ENCODE peak calls at places on chromosomes 11 and 22, in ten cellular contexts. One of them, this sample, is unnamed.

GRCh38 chr11:124759268-124760204 is 2.6 kb downstream of the ESAM start:
- DNase-seq in brain microvascular endothelial cell: no peak
- DNase-seq in cardiac muscle cell: peak; percentile 22
- DNase-seq in stomach: no peak
- DNase-seq in endothelial cell of umbilical vein: peak; percentile 100
- DNase-seq in RWPE1: no peak
- DNase-seq in substantia nigra: no peak
- DNase-seq in AG04450: no peak
- DNase-seq in RWPE2: no peak
- DNase-seq in A549: no peak
- DNase-seq in this sample: no peak

GRCh38 chr11:130144129-130144528 is 15.5 kb upstream of the ST14 start:
- DNase-seq in brain microvascular endothelial cell: no peak
- DNase-seq in cardiac muscle cell: no peak
- DNase-seq in stomach: no peak
- DNase-seq in endothelial cell of umbilical vein: no peak
- DNase-seq in RWPE1: no peak
- DNase-seq in substantia nigra: no peak
- DNase-seq in AG04450: no peak
- DNase-seq in RWPE2: peak; percentile 14
- DNase-seq in A549: no peak
- DNase-seq in this sample: no peak

GRCh38 chr11:17563248-17563647 is 16.2 kb downstream of the OTOG start:
- DNase-seq in brain microvascular endothelial cell: no peak
- DNase-seq in cardiac muscle cell: no peak
- DNase-seq in stomach: peak; percentile 22
- DNase-seq in endothelial cell of umbilical vein: no peak
- DNase-seq in RWPE1: peak; percentile 10
- DNase-seq in substantia nigra: no peak
- DNase-seq in AG04450: no peak
- DNase-seq in RWPE2: peak; percentile 27
- DNase-seq in A549: peak; percentile 18
- DNase-seq in this sample: no peak

GRCh38 chr11:116231540-116231939 is 541.2 kb downstream of the BUD13 start:
- DNase-seq in brain microvascular endothelial cell: no peak
- DNase-seq in cardiac muscle cell: no peak
- DNase-seq in stomach: no peak
- DNase-seq in endothelial cell of umbilical vein: no peak
- DNase-seq in RWPE1: no peak
- DNase-seq in substantia nigra: no peak
- DNase-seq in AG04450: no peak
- DNase-seq in RWPE2: no peak
- DNase-seq in A549: no peak
- DNase-seq in this sample: no peak

GRCh38 chr11:6622261-6623171 is 3.3 kb upstream of the TPP1 start:
- DNase-seq in brain microvascular endothelial cell: no peak
- DNase-seq in cardiac muscle cell: no peak
- DNase-seq in stomach: no peak
- DNase-seq in endothelial cell of umbilical vein: no peak
- DNase-seq in RWPE1: no peak
- DNase-seq in substantia nigra: no peak
- DNase-seq in AG04450: no peak
- DNase-seq in RWPE2: peak; percentile 49
- DNase-seq in A549: no peak
- DNase-seq in this sample: no peak

GRCh38 chr11:117281159-117281558 is 10.0 kb upstream of the BACE1-AS start:
- DNase-seq in brain microvascular endothelial cell: peak; percentile 91
- DNase-seq in cardiac muscle cell: no peak
- DNase-seq in stomach: no peak
- DNase-seq in endothelial cell of umbilical vein: peak; percentile 90
- DNase-seq in RWPE1: peak; percentile 80
- DNase-seq in substantia nigra: no peak
- DNase-seq in AG04450: peak; percentile 89
- DNase-seq in RWPE2: peak; percentile 65
- DNase-seq in A549: peak; percentile 11
- DNase-seq in this sample: no peak

GRCh38 chr11:36478700-36479329 is 31.3 kb downstream of the TRAF6 start:
- DNase-seq in brain microvascular endothelial cell: peak; percentile 55
- DNase-seq in cardiac muscle cell: peak; percentile 50
- DNase-seq in stomach: no peak
- DNase-seq in endothelial cell of umbilical vein: peak; percentile 60
- DNase-seq in RWPE1: peak; percentile 28
- DNase-seq in substantia nigra: no peak
- DNase-seq in AG04450: no peak
- DNase-seq in RWPE2: no peak
- DNase-seq in A549: peak; percentile 60
- DNase-seq in this sample: no peak

GRCh38 chr22:20561882-20562281 is 54.5 kb downstream of the MED15 start:
- DNase-seq in brain microvascular endothelial cell: no peak
- DNase-seq in cardiac muscle cell: no peak
- DNase-seq in stomach: no peak
- DNase-seq in endothelial cell of umbilical vein: no peak
- DNase-seq in RWPE1: no peak
- DNase-seq in substantia nigra: no peak
- DNase-seq in AG04450: no peak
- DNase-seq in RWPE2: no peak
- DNase-seq in A549: no peak
- DNase-seq in this sample: no peak

GRCh38 chr11:46382644-46383403 is 1.4 kb downstream of the MDK start:
- DNase-seq in brain microvascular endothelial cell: no peak
- DNase-seq in cardiac muscle cell: peak; percentile 70
- DNase-seq in stomach: no peak
- DNase-seq in endothelial cell of umbilical vein: peak; percentile 30
- DNase-seq in RWPE1: no peak
- DNase-seq in substantia nigra: no peak
- DNase-seq in AG04450: no peak
- DNase-seq in RWPE2: no peak
- DNase-seq in A549: peak; percentile 75
- DNase-seq in this sample: no peak

GRCh38 chr11:78420255-78420764 is 2.7 kb upstream of the GAB2 start:
- DNase-seq in brain microvascular endothelial cell: peak; percentile 96
- DNase-seq in cardiac muscle cell: peak; percentile 46
- DNase-seq in stomach: peak; percentile 59
- DNase-seq in endothelial cell of umbilical vein: peak; percentile 90
- DNase-seq in RWPE1: peak; percentile 45
- DNase-seq in substantia nigra: peak; percentile 46
- DNase-seq in AG04450: peak; percentile 39
- DNase-seq in RWPE2: no peak
- DNase-seq in A549: peak; percentile 85
- DNase-seq in this sample: no peak

GRCh38 chr11:112961751-112962747 is 829 bp downstream of the NCAM1 start:
- DNase-seq in brain microvascular endothelial cell: no peak
- DNase-seq in cardiac muscle cell: peak; percentile 76
- DNase-seq in stomach: no peak
- DNase-seq in endothelial cell of umbilical vein: peak; percentile 8
- DNase-seq in RWPE1: no peak
- DNase-seq in substantia nigra: peak; percentile 21
- DNase-seq in AG04450: no peak
- DNase-seq in RWPE2: no peak
- DNase-seq in A549: no peak
- DNase-seq in this sample: no peak

GRCh38 chr11:127110542-127110941 is 110.0 kb upstream of the KIRREL3 start:
- DNase-seq in brain microvascular endothelial cell: no peak
- DNase-seq in cardiac muscle cell: no peak
- DNase-seq in stomach: no peak
- DNase-seq in endothelial cell of umbilical vein: no peak
- DNase-seq in RWPE1: no peak
- DNase-seq in substantia nigra: no peak
- DNase-seq in AG04450: no peak
- DNase-seq in RWPE2: no peak
- DNase-seq in A549: no peak
- DNase-seq in this sample: no peak

GRCh38 chr11:17979770-17980371 is 33.0 kb downstream of the SERGEF start:
- DNase-seq in brain microvascular endothelial cell: no peak
- DNase-seq in cardiac muscle cell: peak; percentile 58
- DNase-seq in stomach: peak; percentile 37
- DNase-seq in endothelial cell of umbilical vein: peak; percentile 35
- DNase-seq in RWPE1: peak; percentile 64
- DNase-seq in substantia nigra: no peak
- DNase-seq in AG04450: no peak
- DNase-seq in RWPE2: no peak
- DNase-seq in A549: peak; percentile 19
- DNase-seq in this sample: no peak

GRCh38 chr11:43419460-43419859 is 60.7 kb downstream of the TTC17 start:
- DNase-seq in brain microvascular endothelial cell: peak; percentile 34
- DNase-seq in cardiac muscle cell: peak; percentile 50
- DNase-seq in stomach: peak; percentile 41
- DNase-seq in endothelial cell of umbilical vein: peak; percentile 59
- DNase-seq in RWPE1: peak; percentile 36
- DNase-seq in substantia nigra: no peak
- DNase-seq in AG04450: no peak
- DNase-seq in RWPE2: no peak
- DNase-seq in A549: peak; percentile 44
- DNase-seq in this sample: no peak

GRCh38 chr11:126132319-126132718 is 69.7 kb upstream of the CDON start:
- DNase-seq in brain microvascular endothelial cell: no peak
- DNase-seq in cardiac muscle cell: no peak
- DNase-seq in stomach: peak; percentile 70
- DNase-seq in endothelial cell of umbilical vein: no peak
- DNase-seq in RWPE1: peak; percentile 67
- DNase-seq in substantia nigra: no peak
- DNase-seq in AG04450: no peak
- DNase-seq in RWPE2: no peak
- DNase-seq in A549: peak; percentile 49
- DNase-seq in this sample: peak; percentile 18

GRCh38 chr22:29151316-29151715 is 54.4 kb upstream of the EMID1 start:
- DNase-seq in brain microvascular endothelial cell: no peak
- DNase-seq in cardiac muscle cell: no peak
- DNase-seq in stomach: peak; percentile 3
- DNase-seq in endothelial cell of umbilical vein: no peak
- DNase-seq in RWPE1: no peak
- DNase-seq in substantia nigra: no peak
- DNase-seq in AG04450: no peak
- DNase-seq in RWPE2: no peak
- DNase-seq in A549: no peak
- DNase-seq in this sample: no peak

GRCh38 chr11:120020981-120021380 is 116.9 kb downstream of the TRIM29 start:
- DNase-seq in brain microvascular endothelial cell: no peak
- DNase-seq in cardiac muscle cell: no peak
- DNase-seq in stomach: no peak
- DNase-seq in endothelial cell of umbilical vein: no peak
- DNase-seq in RWPE1: no peak
- DNase-seq in substantia nigra: no peak
- DNase-seq in AG04450: no peak
- DNase-seq in RWPE2: no peak
- DNase-seq in A549: no peak
- DNase-seq in this sample: no peak

GRCh38 chr11:118608268-118609214 is 1.1 kb downstream of the PHLDB1 start:
- DNase-seq in brain microvascular endothelial cell: peak; percentile 77
- DNase-seq in cardiac muscle cell: peak; percentile 51
- DNase-seq in stomach: peak; percentile 59
- DNase-seq in endothelial cell of umbilical vein: peak; percentile 65
- DNase-seq in RWPE1: peak; percentile 44
- DNase-seq in substantia nigra: no peak
- DNase-seq in AG04450: no peak
- DNase-seq in RWPE2: no peak
- DNase-seq in A549: peak; percentile 49
- DNase-seq in this sample: no peak

GRCh38 chr22:30883586-30884145 is 84.9 kb downstream of the MORC2 start:
- DNase-seq in brain microvascular endothelial cell: no peak
- DNase-seq in cardiac muscle cell: no peak
- DNase-seq in stomach: no peak
- DNase-seq in endothelial cell of umbilical vein: no peak
- DNase-seq in RWPE1: no peak
- DNase-seq in substantia nigra: no peak
- DNase-seq in AG04450: no peak
- DNase-seq in RWPE2: no peak
- DNase-seq in A549: no peak
- DNase-seq in this sample: no peak

GRCh38 chr22:27756212-27756660 is 45.3 kb downstream of the MN1 start:
- DNase-seq in brain microvascular endothelial cell: no peak
- DNase-seq in cardiac muscle cell: no peak
- DNase-seq in stomach: no peak
- DNase-seq in endothelial cell of umbilical vein: no peak
- DNase-seq in RWPE1: no peak
- DNase-seq in substantia nigra: no peak
- DNase-seq in AG04450: no peak
- DNase-seq in RWPE2: no peak
- DNase-seq in A549: no peak
- DNase-seq in this sample: no peak
- H3K27ac ChIP-seq in brain microvascular endothelial cell: no peak overlapping the region
- H3K27ac ChIP-seq in cardiac muscle cell: no peak overlapping the region
- H3K27ac ChIP-seq in stomach: no peak overlapping the region
- H3K27ac ChIP-seq in endothelial cell of umbilical vein: no peak overlapping the region
- H3K27ac ChIP-seq in RWPE1: peak overlapping the region; percentile 98
- H3K27ac ChIP-seq in substantia nigra: no peak overlapping the region
- H3K27ac ChIP-seq in AG04450: no peak overlapping the region
- H3K27ac ChIP-seq in RWPE2: no peak overlapping the region
- H3K27ac ChIP-seq in A549: no peak overlapping the region
- H3K27ac ChIP-seq in this sample: no peak overlapping the region

DNA sequence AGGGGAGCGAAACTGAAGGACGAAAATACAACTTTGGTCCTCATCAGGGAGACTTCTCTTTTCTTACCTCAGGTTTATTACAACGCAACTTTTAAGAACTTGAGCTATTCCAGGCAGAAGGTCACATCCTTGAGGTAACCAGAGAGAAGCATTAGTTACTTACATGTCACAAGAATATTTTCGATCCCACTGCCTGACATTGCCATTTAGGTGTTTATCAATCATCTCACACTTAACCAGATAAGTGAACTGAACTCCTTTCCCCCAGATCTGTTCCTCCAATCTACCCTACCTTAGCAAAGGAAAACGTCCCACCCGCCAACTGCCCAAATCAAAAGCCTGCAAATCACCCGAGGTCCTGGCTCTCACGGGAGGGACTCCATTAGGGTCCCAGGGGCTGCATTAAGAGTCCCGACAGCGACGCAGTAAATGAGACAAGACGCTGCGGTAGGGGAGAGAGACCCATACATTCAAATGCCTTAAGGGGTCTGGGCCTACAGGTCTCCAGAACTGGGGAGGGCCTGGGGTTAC is 734 bp downstream of the ZNF280B start:
- DNase-seq in brain microvascular endothelial cell: no peak
- DNase-seq in cardiac muscle cell: no peak
- DNase-seq in stomach: no peak
- DNase-seq in endothelial cell of umbilical vein: peak; percentile 24
- DNase-seq in RWPE1: no peak
- DNase-seq in substantia nigra: no peak
- DNase-seq in AG04450: no peak
- DNase-seq in RWPE2: no peak
- DNase-seq in A549: no peak
- DNase-seq in this sample: no peak
- H3K27ac ChIP-seq in brain microvascular endothelial cell: peak overlapping the region; percentile 14
- H3K27ac ChIP-seq in cardiac muscle cell: no peak overlapping the region
- H3K27ac ChIP-seq in stomach: no peak overlapping the region
- H3K27ac ChIP-seq in endothelial cell of umbilical vein: peak overlapping the region; percentile 16
- H3K27ac ChIP-seq in RWPE1: peak overlapping the region; percentile 22
- H3K27ac ChIP-seq in substantia nigra: peak overlapping the region; percentile 24
- H3K27ac ChIP-seq in AG04450: no peak overlapping the region
- H3K27ac ChIP-seq in RWPE2: no peak overlapping the region
- H3K27ac ChIP-seq in A549: peak overlapping the region; percentile 77
- H3K27ac ChIP-seq in this sample: no peak overlapping the region

GRCh38 chr11:121032546-121032945 is 8.6 kb downstream of the TBCEL start:
- DNase-seq in brain microvascular endothelial cell: no peak
- DNase-seq in cardiac muscle cell: no peak
- DNase-seq in stomach: no peak
- DNase-seq in endothelial cell of umbilical vein: no peak
- DNase-seq in RWPE1: no peak
- DNase-seq in substantia nigra: no peak
- DNase-seq in AG04450: no peak
- DNase-seq in RWPE2: no peak
- DNase-seq in A549: peak; percentile 7
- DNase-seq in this sample: no peak
- H3K27ac ChIP-seq in brain microvascular endothelial cell: no peak overlapping the region
- H3K27ac ChIP-seq in cardiac muscle cell: no peak overlapping the region
- H3K27ac ChIP-seq in stomach: no peak overlapping the region
- H3K27ac ChIP-seq in endothelial cell of umbilical vein: no peak overlapping the region
- H3K27ac ChIP-seq in RWPE1: no peak overlapping the region
- H3K27ac ChIP-seq in substantia nigra: no peak overlapping the region
- H3K27ac ChIP-seq in AG04450: no peak overlapping the region
- H3K27ac ChIP-seq in RWPE2: no peak overlapping the region
- H3K27ac ChIP-seq in A549: no peak overlapping the region
- H3K27ac ChIP-seq in this sample: no peak overlapping the region

GRCh38 chr11:134205729-134206128 is 18.0 kb downstream of the NCAPD3 start:
- DNase-seq in brain microvascular endothelial cell: no peak
- DNase-seq in cardiac muscle cell: no peak
- DNase-seq in stomach: no peak
- DNase-seq in endothelial cell of umbilical vein: no peak
- DNase-seq in RWPE1: no peak
- DNase-seq in substantia nigra: no peak
- DNase-seq in AG04450: no peak
- DNase-seq in RWPE2: no peak
- DNase-seq in A549: no peak
- DNase-seq in this sample: no peak
- H3K27ac ChIP-seq in brain microvascular endothelial cell: no peak overlapping the region
- H3K27ac ChIP-seq in cardiac muscle cell: no peak overlapping the region
- H3K27ac ChIP-seq in stomach: no peak overlapping the region
- H3K27ac ChIP-seq in endothelial cell of umbilical vein: no peak overlapping the region
- H3K27ac ChIP-seq in RWPE1: no peak overlapping the region
- H3K27ac ChIP-seq in substantia nigra: no peak overlapping the region
- H3K27ac ChIP-seq in AG04450: no peak overlapping the region
- H3K27ac ChIP-seq in RWPE2: no peak overlapping the region
- H3K27ac ChIP-seq in A549: no peak overlapping the region
- H3K27ac ChIP-seq in this sample: no peak overlapping the region

This sample was measured in epithelial cell of prostate.